ENCODE peak calls at places on chromosomes 7 and 10, in four cellular contexts. One of them, this sample, is unnamed.

GRCh38 chr7:117004899-117005298 is 51.6 kb downstream of the ST7 start:
- DNase-seq in IMR-90: no peak
- DNase-seq in K562: no peak
- DNase-seq in GM12878: no peak
- DNase-seq in this sample: no peak

GRCh38 chr7:51242007-51242691 is 74.5 kb downstream of the COBL start:
- DNase-seq in IMR-90: no peak
- DNase-seq in K562: no peak
- DNase-seq in GM12878: no peak
- DNase-seq in this sample: no peak

GRCh38 chr7:141513720-141514119 is 37.5 kb upstream of the AGK start:
- DNase-seq in IMR-90: no peak
- DNase-seq in K562: no peak
- DNase-seq in GM12878: no peak
- DNase-seq in this sample: no peak

GRCh38 chr10:27197980-27198645 is 42.5 kb downstream of the ACBD5 start:
- DNase-seq in IMR-90: peak
- DNase-seq in K562: no peak
- DNase-seq in GM12878: no peak
- DNase-seq in this sample: no peak

GRCh38 chr7:131111081-131111576 is 216.5 kb upstream of the MKLN1 start:
- DNase-seq in IMR-90: peak
- DNase-seq in K562: no peak
- DNase-seq in GM12878: no peak
- DNase-seq in this sample: peak

GRCh38 chr7:3141326-3141725 is 97.7 kb upstream of the CARD11 start:
- DNase-seq in IMR-90: no peak
- DNase-seq in K562: no peak
- DNase-seq in GM12878: no peak
- DNase-seq in this sample: no peak

GRCh38 chr7:141685285-141686035 is 16.5 kb downstream of the DENND11 start:
- DNase-seq in IMR-90: no peak
- DNase-seq in K562: no peak
- DNase-seq in GM12878: no peak
- DNase-seq in this sample: no peak

GRCh38 chr10:74079914-74080590 is 70.6 kb downstream of the AP3M1 start:
- DNase-seq in IMR-90: peak
- DNase-seq in K562: no peak
- DNase-seq in GM12878: no peak
- DNase-seq in this sample: no peak

GRCh38 chr10:132550366-132551092 is 12.9 kb downstream of the INPP5A start:
- DNase-seq in IMR-90: no peak
- DNase-seq in K562: peak
- DNase-seq in GM12878: no peak
- DNase-seq in this sample: no peak

GRCh38 chr7:116834815-116835533 is 27.4 kb upstream of the CAPZA2 start:
- DNase-seq in IMR-90: peak
- DNase-seq in K562: no peak
- DNase-seq in GM12878: no peak
- DNase-seq in this sample: no peak

GRCh38 chr10:28307267-28307666 is 4.4 kb upstream of the MPP7 start:
- DNase-seq in IMR-90: no peak
- DNase-seq in K562: no peak
- DNase-seq in GM12878: no peak
- DNase-seq in this sample: no peak

GRCh38 chr7:108003591-108003935 is 602 bp upstream of the LAMB1 start:
- DNase-seq in IMR-90: no peak
- DNase-seq in K562: no peak
- DNase-seq in GM12878: no peak
- DNase-seq in this sample: no peak
- H2AFZ ChIP-seq in IMR-90: peak
- H2AFZ ChIP-seq in K562: peak
- H2AFZ ChIP-seq in GM12878: no peak
- H2AFZ ChIP-seq in this sample: peak

GRCh38 chr10:3828404-3829192 is 43.6 kb upstream of the KLF6 start:
- DNase-seq in IMR-90: peak
- DNase-seq in K562: peak
- DNase-seq in GM12878: no peak
- DNase-seq in this sample: peak
- H3K4me3 ChIP-seq in IMR-90: peak
- H3K4me3 ChIP-seq in K562: peak
- H3K4me3 ChIP-seq in GM12878: no peak
- H3K4me3 ChIP-seq in this sample: peak

GRCh38 chr10:125208854-125209545 is 48.6 kb upstream of the CTBP2 start:
- DNase-seq in IMR-90: no peak
- DNase-seq in K562: no peak
- DNase-seq in GM12878: no peak
- DNase-seq in this sample: no peak
- TF ChIP-seq FOS in IMR-90: no peak
- TF ChIP-seq FOS in K562: no peak
- TF ChIP-seq FOS in GM12878: no peak
- TF ChIP-seq FOS in this sample: no peak

DNA sequence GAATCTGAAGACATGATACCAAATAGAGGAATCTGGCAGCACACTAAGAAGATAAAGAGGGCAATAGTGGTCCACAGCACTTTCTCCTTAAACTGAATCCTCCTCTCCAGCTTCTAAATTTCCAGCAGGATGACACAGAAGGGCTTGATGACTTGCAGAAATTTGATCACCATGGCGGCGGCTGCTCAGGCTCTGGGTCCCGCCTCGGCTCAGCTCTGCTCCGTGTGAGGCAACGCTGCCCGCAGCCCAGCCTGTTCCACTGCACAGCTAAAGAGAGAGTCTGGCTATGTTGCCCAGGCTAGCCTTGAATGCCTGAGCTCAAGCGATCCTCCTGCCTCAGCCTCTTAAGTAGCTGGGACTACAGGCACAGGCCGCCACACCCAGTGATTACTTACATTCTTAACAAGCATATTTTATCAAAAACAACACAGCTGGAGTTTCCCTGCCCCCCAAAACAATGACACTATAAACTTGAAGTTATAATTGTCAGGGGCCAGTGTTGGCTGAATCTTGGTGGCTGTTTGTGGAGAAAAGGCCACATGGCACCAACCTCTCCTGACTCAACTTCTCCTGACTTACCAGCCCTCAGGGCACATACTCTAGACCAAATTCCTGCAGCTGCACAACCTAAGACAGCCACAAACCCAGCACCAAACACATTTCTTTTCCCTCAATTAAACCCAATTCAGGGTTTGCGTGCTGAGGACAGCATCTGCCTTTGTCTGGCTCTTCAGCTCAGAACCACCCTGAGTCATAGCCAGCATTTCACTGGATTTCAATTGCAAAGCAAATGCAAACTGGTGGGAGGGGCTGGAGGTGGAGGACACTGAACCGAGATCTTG is 11.6 kb upstream of the TNPO3 start:
- DNase-seq in IMR-90: peak
- DNase-seq in K562: peak
- DNase-seq in GM12878: no peak
- DNase-seq in this sample: peak
- H2AFZ ChIP-seq in IMR-90: peak
- H2AFZ ChIP-seq in K562: peak
- H2AFZ ChIP-seq in GM12878: peak
- H2AFZ ChIP-seq in this sample: no peak

GRCh38 chr7:1142051-1142635 is 17.9 kb downstream of the ZFAND2A start:
- DNase-seq in IMR-90: no peak
- DNase-seq in K562: no peak
- DNase-seq in GM12878: no peak
- DNase-seq in this sample: no peak
- H3K4me3 ChIP-seq in IMR-90: no peak
- H3K4me3 ChIP-seq in K562: no peak
- H3K4me3 ChIP-seq in GM12878: no peak
- H3K4me3 ChIP-seq in this sample: no peak

DNA sequence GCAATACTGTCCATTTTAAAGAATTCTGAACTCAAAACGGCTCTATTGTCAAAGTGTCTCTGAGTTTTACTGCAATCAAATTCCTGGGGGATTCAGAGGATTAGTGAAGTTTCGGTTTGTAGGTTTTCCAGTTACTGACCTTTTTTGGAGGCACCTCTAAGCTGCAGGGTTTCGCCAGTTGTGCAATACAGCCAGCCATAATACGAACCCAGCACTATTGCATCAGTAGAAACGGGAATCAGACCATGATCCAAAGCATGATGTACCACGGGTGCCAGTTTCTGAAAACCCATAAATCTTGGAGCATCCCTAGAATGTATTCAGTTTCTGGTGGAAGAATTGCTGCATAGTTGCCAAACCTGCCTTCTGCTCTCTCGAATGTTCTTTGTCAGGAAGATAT is 186.0 kb upstream of the PRKCQ start:
- DNase-seq in IMR-90: peak
- DNase-seq in K562: no peak
- DNase-seq in GM12878: no peak
- DNase-seq in this sample: no peak
- TF ChIP-seq FOS in IMR-90: no peak
- TF ChIP-seq FOS in K562: no peak
- TF ChIP-seq FOS in GM12878: no peak
- TF ChIP-seq FOS in this sample: no peak

GRCh38 chr7:44155191-44156185 is 14.4 kb upstream of the MYL7 start:
- DNase-seq in IMR-90: no peak
- DNase-seq in K562: no peak
- DNase-seq in GM12878: no peak
- DNase-seq in this sample: no peak

GRCh38 chr7:44154703-44155102 is 13.6 kb upstream of the MYL7 start:
- DNase-seq in IMR-90: no peak
- DNase-seq in K562: no peak
- DNase-seq in GM12878: no peak
- DNase-seq in this sample: no peak

GRCh38 chr7:44152971-44153947 is 12.1 kb upstream of the MYL7 start:
- DNase-seq in IMR-90: no peak
- DNase-seq in K562: no peak
- DNase-seq in GM12878: no peak
- DNase-seq in this sample: no peak

GRCh38 chr7:44151679-44152355 is 10.7 kb upstream of the MYL7 start:
- DNase-seq in IMR-90: no peak
- DNase-seq in K562: no peak
- DNase-seq in GM12878: no peak
- DNase-seq in this sample: no peak

GRCh38 chr7:44153948-44154335 is 12.8 kb upstream of the MYL7 start:
- DNase-seq in IMR-90: no peak
- DNase-seq in K562: no peak
- DNase-seq in GM12878: no peak
- DNase-seq in this sample: no peak
- H2AFZ ChIP-seq in IMR-90: no peak
- H2AFZ ChIP-seq in K562: no peak
- H2AFZ ChIP-seq in GM12878: no peak
- H2AFZ ChIP-seq in this sample: no peak

This sample was measured in endothelial cell of umbilical vein.